ENCODE peak calls at places on chromosome 11, in four cellular contexts. J, X, R and E are unnamed samples.

GRCh38 chr11:6864436-6864835 is 1.6 kb downstream of the OR10A2 start:
- DNase-seq in R (no peak), X (no peak), J (no peak), E (no peak)

GRCh38 chr11:79055866-79056632 is 384.8 kb downstream of the TENM4 start:
- DNase-seq in X (no peak), J (no peak), R (no peak), E (no peak)

GRCh38 chr11:11555228-11555627 is 66.6 kb downstream of the GALNT18 start:
- DNase-seq in X (no peak), R (no peak), J (no peak), E (no peak)

GRCh38 chr11:125701858-125702621 is 21.4 kb upstream of the ACRV1 start:
- DNase-seq in X (no peak), R (no peak), J (no peak), E (no peak)

GRCh38 chr11:31557991-31558390 is 48.4 kb downstream of the ELP4 start:
- DNase-seq in R (no peak), X (no peak), J (no peak), E (no peak)

GRCh38 chr11:116964269-116964668 is 126.8 kb upstream of the APOA1 start:
- DNase-seq in X (no peak), R (no peak), J (no peak), E (no peak)

GRCh38 chr11:82384308-82384707 is 349.4 kb downstream of the FAM181B start:
- DNase-seq in J (no peak), X (no peak), R (no peak), E (no peak)

GRCh38 chr11:131643171-131643570 is 272.8 kb downstream of the NTM start:
- DNase-seq in R (no peak), X (no peak), J (no peak), E (no peak)

GRCh38 chr11:34609850-34610249 is 11.0 kb upstream of the EHF start:
- DNase-seq in R (no peak), J (no peak), X (peak), E (no peak)

GRCh38 chr11:75495749-75496641 is 29.7 kb downstream of the GDPD5 start:
- DNase-seq in R (no peak), X (peak), J (no peak), E (no peak)

GRCh38 chr11:104442320-104442719 is 278.4 kb upstream of the PDGFD start:
- DNase-seq in R (no peak), J (no peak), X (peak), E (peak)

GRCh38 chr11:65589444-65590239 is 6.0 kb downstream of the KCNK7 start:
- DNase-seq in X (no peak), R (no peak), J (no peak), E (no peak)

GRCh38 chr11:19874241-19874640 is 161.6 kb downstream of the NAV2 start:
- DNase-seq in X (no peak), J (no peak), R (no peak), E (no peak)

GRCh38 chr11:60145677-60146076 is 37.2 kb downstream of the MS4A6A start:
- DNase-seq in J (no peak), R (no peak), X (no peak), E (no peak)

GRCh38 chr11:69834251-69834650 is 15.0 kb upstream of the FGF3 start:
- DNase-seq in J (no peak), X (no peak), R (no peak), E (no peak)

GRCh38 chr11:69437001-69437875 is 44.2 kb upstream of the LINC01488 start:
- DNase-seq in X (peak), J (no peak), R (no peak), E (no peak)

GRCh38 chr11:19076744-19077589 is 16.4 kb upstream of the MRGPRX2 start:
- DNase-seq in X (peak), R (no peak), J (peak), E (no peak)

GRCh38 chr11:95066721-95067041 is at the start of gene SRSF8:
- DNase-seq in J (no peak), R (no peak), X (no peak), E (no peak)

GRCh38 chr11:95065336-95065735 is 1.4 kb upstream of the SRSF8 start:
- DNase-seq in J (no peak), X (no peak), R (no peak), E (no peak)

GRCh38 chr11:95067828-95068244 is 1.1 kb downstream of the SRSF8 start:
- DNase-seq in J (peak), R (no peak), X (no peak), E (no peak)

GRCh38 chr11:95068549-95068948 is 1.8 kb downstream of the SRSF8 start:
- DNase-seq in J (peak), X (peak), R (peak), E (peak)

DNA sequence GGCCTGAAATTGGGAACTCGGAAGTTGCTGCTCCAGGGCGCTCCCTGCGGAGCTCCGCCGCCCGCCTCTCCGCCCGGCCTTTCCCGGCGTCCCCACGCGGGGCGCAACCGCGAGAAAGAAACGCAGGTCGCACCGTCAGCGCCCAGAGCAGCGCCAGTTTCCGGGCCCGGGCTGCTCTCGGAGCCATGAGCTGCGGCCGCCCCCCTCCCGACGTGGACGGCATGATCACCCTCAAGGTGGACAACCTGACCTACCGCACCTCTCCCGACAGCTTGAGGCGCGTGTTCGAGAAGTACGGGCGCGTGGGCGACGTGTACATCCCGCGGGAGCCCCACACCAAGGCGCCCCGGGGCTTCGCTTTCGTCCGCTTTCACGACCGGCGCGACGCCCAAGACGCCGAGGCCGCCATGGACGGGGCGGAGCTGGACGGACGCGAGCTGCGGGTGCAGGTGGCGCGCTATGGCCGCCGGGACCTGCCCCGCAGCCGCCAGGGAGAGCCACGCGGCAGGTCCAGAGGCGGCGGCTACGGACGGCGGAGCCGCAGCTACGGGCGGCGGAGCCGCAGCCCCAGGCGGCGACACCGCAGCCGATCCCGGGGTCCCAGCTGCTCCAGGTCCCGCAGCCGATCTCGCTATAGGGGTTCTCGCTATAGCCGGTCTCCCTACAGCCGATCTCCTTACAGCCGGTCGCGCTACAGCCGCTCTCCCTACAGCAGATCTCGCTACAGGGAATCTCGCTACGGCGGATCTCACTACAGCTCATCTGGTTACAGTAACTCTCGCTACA is 516 bp downstream of the SRSF8 start:
- DNase-seq in J (peak), X (peak), R (no peak), E (peak)
- TF ChIP-seq REST in J (peak), X (no peak), R (no peak), E (peak)

DNA sequence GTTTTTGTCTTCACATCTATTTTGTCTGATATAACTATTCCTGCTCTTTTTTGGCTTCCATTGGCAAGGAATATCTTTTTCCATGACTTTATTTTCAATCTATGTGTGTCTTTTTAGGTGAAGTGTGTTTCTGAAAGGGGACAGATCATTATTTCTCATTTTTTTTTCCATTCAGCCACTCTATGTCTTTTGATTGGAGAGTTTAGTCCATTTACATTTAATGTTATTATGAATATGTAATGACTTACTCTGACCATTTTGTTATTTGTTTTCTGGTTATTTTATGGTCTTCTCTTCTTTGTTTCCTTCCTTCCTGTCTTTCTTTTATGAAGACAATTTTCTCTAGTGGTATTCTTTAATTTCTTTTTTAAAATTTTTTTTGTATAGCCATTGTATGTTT is 178.6 kb upstream of the CNTN5 start:
- DNase-seq in X (no peak), J (no peak), R (no peak), E (no peak)
- TF ChIP-seq REST in X (no peak), J (no peak), R (no peak), E (no peak)

GRCh38 chr11:3167143-3168119 is 2.3 kb upstream of the OSBPL5 start:
- DNase-seq in X (no peak), R (no peak), J (no peak), E (peak)

GRCh38 chr11:3169952-3170755 is 5.0 kb upstream of the OSBPL5 start:
- DNase-seq in R (no peak), X (no peak), J (no peak), E (no peak)

GRCh38 chr11:3171931-3172560 is 6.9 kb upstream of the OSBPL5 start:
- DNase-seq in R (no peak), J (no peak), X (no peak), E (no peak)

GRCh38 chr11:3170756-3171670 is 5.9 kb upstream of the OSBPL5 start:
- DNase-seq in R (no peak), J (no peak), X (no peak), E (no peak)

GRCh38 chr11:3169235-3169951 is 4.3 kb upstream of the OSBPL5 start:
- DNase-seq in R (no peak), J (no peak), X (peak), E (peak)
- TF ChIP-seq REST in R (no peak), J (no peak), X (no peak), E (no peak)

GRCh38 chr11:63242089-63242762 is 1.2 kb downstream of the SLC22A25 start:
- DNase-seq in R (no peak), X (no peak), J (no peak), E (no peak)

GRCh38 chr11:63239254-63239653 is 4.1 kb downstream of the SLC22A25 start:
- DNase-seq in X (no peak), R (no peak), J (no peak), E (no peak)

GRCh38 chr11:63243533-63243932 is at the start of gene SLC22A25:
- DNase-seq in R (no peak), J (no peak), X (no peak), E (no peak)

GRCh38 chr11:63240098-63240497 is 3.3 kb downstream of the SLC22A25 start:
- DNase-seq in R (no peak), X (no peak), J (no peak), E (no peak)

DNA sequence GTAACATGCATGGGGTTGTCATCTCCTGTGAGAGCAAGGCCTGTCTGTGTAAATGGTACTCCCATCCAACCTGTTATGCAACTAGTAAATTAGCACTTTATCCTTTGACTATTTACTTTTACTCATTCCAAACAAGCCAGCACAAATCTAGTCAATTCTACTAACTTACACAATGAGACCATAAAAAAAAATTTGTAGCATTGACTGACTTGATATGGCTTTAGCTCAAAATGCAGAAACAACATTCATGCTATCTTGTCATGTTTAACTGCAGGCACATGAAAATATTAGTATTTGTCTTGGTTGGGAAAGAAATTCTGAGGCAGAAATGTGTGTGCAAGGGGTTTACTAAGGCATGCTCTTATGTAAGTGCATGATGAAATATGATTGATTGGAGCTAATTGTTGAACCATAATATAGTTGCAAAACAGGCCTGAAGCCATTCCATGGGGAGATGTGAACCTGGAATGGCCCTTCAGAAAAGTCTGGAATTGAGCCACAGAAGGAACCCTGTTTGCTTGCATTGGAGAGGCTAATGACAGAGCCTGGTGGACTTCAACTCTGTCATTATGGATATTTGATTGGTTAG is 2.5 kb downstream of the SLC22A25 start:
- DNase-seq in R (no peak), J (no peak), X (no peak), E (no peak)
- TF ChIP-seq REST in R (no peak), J (no peak), X (no peak), E (no peak)

GRCh38 chr11:121039971-121040613 is 16.2 kb downstream of the TBCEL start:
- DNase-seq in X (no peak), R (no peak), J (no peak), E (no peak)
- TF ChIP-seq REST in X (no peak), R (no peak), J (no peak), E (no peak)

GRCh38 chr11:62498492-62499286 is 47.9 kb downstream of the AHNAK start:
- DNase-seq in R (no peak), X (no peak), J (no peak), E (no peak)

GRCh38 chr11:62504158-62504973 is 42.2 kb downstream of the AHNAK start:
- DNase-seq in J (no peak), X (no peak), R (no peak), E (no peak)

GRCh38 chr11:62500066-62501035 is 46.3 kb downstream of the AHNAK start:
- DNase-seq in J (no peak), X (no peak), R (no peak), E (peak)

GRCh38 chr11:62502030-62502730 is 44.4 kb downstream of the AHNAK start:
- DNase-seq in J (no peak), X (no peak), R (no peak), E (no peak)

DNA sequence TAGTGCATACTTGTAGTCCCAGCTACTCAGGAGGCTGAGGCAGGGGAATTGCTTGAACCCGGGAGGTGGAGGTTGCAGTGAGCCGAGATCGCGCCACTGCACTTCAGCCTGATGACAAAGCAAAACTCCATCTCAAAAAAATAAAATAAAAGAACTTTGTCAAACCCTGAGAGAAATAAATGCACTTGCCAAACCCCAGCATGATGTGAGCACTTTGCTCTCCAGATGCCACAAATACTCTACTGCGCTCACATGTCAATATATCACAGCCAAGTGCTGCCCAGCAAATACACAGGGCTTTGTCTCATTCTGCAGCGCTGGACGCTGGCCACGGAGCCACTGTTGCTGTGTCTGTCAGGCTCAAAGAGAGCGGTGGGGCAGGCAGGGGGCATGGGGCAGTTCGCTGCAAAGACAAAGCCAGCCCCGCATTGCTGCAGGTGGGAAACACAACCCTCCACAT is 45.1 kb downstream of the AHNAK start:
- DNase-seq in J (no peak), R (no peak), X (no peak), E (no peak)
- TF ChIP-seq REST in J (no peak), R (no peak), X (no peak), E (no peak)